ENCODE peak calls at places on chromosomes 3 and 15, in six cellular contexts. G is CD4-positive, alpha-beta T cell; I is psoas muscle; X is astrocyte; U is right cardiac atrium; B is A549. T is an unnamed sample.

GRCh38 chr3:137769321-137770065 is 5.4 kb downstream of the SOX14 start:
- DNase-seq in G (no peak), I (no peak), X (no peak), U (no peak), B (no peak), T (no peak)

GRCh38 chr3:179551383-179551782 is 11.3 kb upstream of the ACTL6A start:
- DNase-seq in G (no peak), I (no peak), X (no peak), U (no peak), B (no peak), T (no peak)

GRCh38 chr3:160486459-160486869 is 36.9 kb upstream of the TRIM59 start:
- DNase-seq in G (no peak), I (no peak), X (no peak), U (no peak), B (peak; percentile 57), T (no peak)

GRCh38 chr3:14001136-14001535 is 121.3 kb upstream of the WNT7A start:
- DNase-seq in G (no peak), I (no peak), X (no peak), U (no peak), B (no peak), T (no peak)

GRCh38 chr15:58865420-58865880 is 68.0 kb downstream of the SLTM start:
- DNase-seq in G (no peak), I (no peak), X (no peak), U (peak; percentile 35), B (no peak), T (no peak)

GRCh38 chr3:145739926-145740325 is 421.1 kb downstream of the PLOD2 start:
- DNase-seq in G (no peak), I (no peak), X (peak; percentile 4), U (no peak), B (no peak), T (no peak)

GRCh38 chr3:61560452-61561373 is 658 bp upstream of the PTPRG start:
- DNase-seq in G (no peak), I (peak; percentile 92), X (peak; percentile 70), U (peak; percentile 92), B (peak; percentile 46), T (peak; percentile 88)

GRCh38 chr15:63156708-63157065 is 590 bp downstream of the RPS27L start:
- DNase-seq in G (no peak), I (no peak), X (peak; percentile 36), U (peak; percentile 23), B (peak; percentile 44), T (peak; percentile 28)

GRCh38 chr15:79896634-79897379 is at the start of gene MTHFS:
- DNase-seq in G (peak; percentile 75), I (peak; percentile 89), X (peak; percentile 59), U (peak; percentile 76), B (peak; percentile 92), T (peak; percentile 81)

GRCh38 chr3:118736107-118736506 is 298.5 kb downstream of the IGSF11 start:
- DNase-seq in G (no peak), I (no peak), X (no peak), U (no peak), B (no peak), T (no peak)

GRCh38 chr15:72074335-72075060 is 43.5 kb downstream of the MYO9A start:
- DNase-seq in G (no peak), I (no peak), X (no peak), U (no peak), B (no peak), T (no peak)
- H3K27ac ChIP-seq in G (no peak overlapping the region), I (no peak overlapping the region), X (no peak overlapping the region), U (no peak overlapping the region), B (no peak overlapping the region), T (no peak overlapping the region)

DNA sequence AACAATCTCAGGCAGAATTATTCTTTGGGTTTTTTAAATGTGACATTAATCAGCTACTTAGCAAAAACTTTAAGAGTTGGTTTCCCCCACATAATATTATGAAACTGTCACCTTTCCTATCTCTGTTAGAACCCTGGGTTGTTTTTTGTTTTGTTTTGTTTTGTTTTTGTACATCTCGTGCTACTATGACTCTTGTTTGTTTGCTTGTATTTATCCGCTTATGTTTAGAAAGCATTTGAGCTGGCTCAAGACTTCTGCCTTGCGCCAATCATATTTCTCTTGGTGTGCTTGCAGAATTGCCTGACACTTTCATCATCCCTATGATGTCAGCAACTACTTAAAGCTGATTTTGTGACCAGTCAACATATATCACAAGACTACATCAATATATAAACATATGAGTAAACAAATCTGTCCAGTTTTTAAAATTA is 116.9 kb downstream of the DCLK3 start:
- DNase-seq in G (no peak), I (no peak), X (no peak), U (no peak), B (peak; percentile 44), T (no peak)
- H3K27ac ChIP-seq in G (no peak overlapping the region), I (no peak overlapping the region), X (peak overlapping the region; percentile 89), U (no peak overlapping the region), B (peak overlapping the region; percentile 86), T (no peak overlapping the region)

GRCh38 chr3:127042634-127043033 is 59.7 kb downstream of the PLXNA1 start:
- DNase-seq in G (no peak), I (peak; percentile 37), X (no peak), U (no peak), B (no peak), T (no peak)

GRCh38 chr3:127041264-127041820 is 58.4 kb downstream of the PLXNA1 start:
- DNase-seq in G (no peak), I (peak; percentile 43), X (no peak), U (no peak), B (no peak), T (no peak)

GRCh38 chr3:127041933-127042332 is 59.0 kb downstream of the PLXNA1 start:
- DNase-seq in G (no peak), I (no peak), X (no peak), U (no peak), B (no peak), T (no peak)

GRCh38 chr3:127043731-127044510 is 61.0 kb downstream of the PLXNA1 start:
- DNase-seq in G (no peak), I (peak; percentile 34), X (no peak), U (peak; percentile 14), B (no peak), T (no peak)

DNA sequence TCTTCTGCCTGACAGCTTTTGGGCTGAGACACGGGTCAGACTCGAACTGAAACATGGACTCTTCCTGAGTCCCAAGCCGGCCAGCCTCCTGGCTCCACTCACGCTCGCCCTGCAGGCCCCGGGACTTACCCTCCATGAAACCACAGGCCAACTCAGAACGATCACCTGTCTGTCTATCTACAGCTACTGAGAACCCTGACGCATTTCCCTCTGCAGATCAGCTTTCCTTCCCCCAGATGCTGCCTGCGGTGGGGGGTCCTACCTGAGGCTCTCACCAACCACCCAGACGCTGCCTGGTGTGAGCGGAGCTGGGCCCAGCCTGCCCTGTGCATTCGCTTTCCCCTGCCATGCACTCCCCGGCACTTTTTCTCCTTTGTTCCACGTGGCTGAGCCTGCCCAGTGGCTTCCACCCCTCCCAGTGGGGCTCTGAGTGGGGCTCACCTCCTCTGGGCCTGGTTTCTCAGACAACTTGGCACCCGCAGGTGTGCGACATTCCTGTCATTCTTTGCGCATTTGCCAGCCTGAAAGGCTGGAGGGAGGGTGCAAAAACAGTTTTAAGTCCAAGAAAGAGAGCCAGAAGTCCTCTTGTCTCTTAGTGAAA is 60.2 kb downstream of the PLXNA1 start:
- DNase-seq in G (no peak), I (no peak), X (peak; percentile 22), U (no peak), B (no peak), T (no peak)
- H3K27ac ChIP-seq in G (no peak overlapping the region), I (no peak overlapping the region), X (no peak overlapping the region), U (no peak overlapping the region), B (no peak overlapping the region), T (no peak overlapping the region)

GRCh38 chr3:151476344-151477018 is 15.6 kb upstream of the IGSF10 start:
- DNase-seq in G (no peak), I (no peak), X (no peak), U (no peak), B (no peak), T (no peak)
- H3K27ac ChIP-seq in G (no peak overlapping the region), I (no peak overlapping the region), X (no peak overlapping the region), U (no peak overlapping the region), B (no peak overlapping the region), T (no peak overlapping the region)